ENCODE peak calls at places on chromosomes 3 and 15, in nine cellular contexts. F is neural progenitor cell, K is fibroblast of lung, J is Karpas-422, G is GM23248, B is pancreas, M is AG04450, E is heart left ventricle, L is IMR-90. I is an unnamed sample.

GRCh38 chr3:139935071-139935865 is at the start of gene CLSTN2:
- DNase-seq in F (peak; percentile 92), K (peak; percentile 67), J (peak; percentile 69), G (peak; percentile 66), B (peak; percentile 81), M (no peak), E (peak; percentile 85), L (no peak), I (peak; percentile 87)

GRCh38 chr15:98727115-98728040 is 79.0 kb downstream of the IGF1R start:
- DNase-seq in F (peak; percentile 75), K (peak; percentile 98), J (no peak), G (peak; percentile 98), B (peak; percentile 85), M (peak; percentile 79), E (peak; percentile 93), L (peak; percentile 93), I (peak; percentile 94)

GRCh38 chr15:77002954-77003912 is 8.3 kb downstream of the PSTPIP1 start:
- DNase-seq in F (no peak), K (no peak), J (peak; percentile 93), G (no peak), B (no peak), M (no peak), E (peak; percentile 72), L (no peak), I (peak; percentile 80)

GRCh38 chr3:45055411-45056143 is 29.5 kb downstream of the CLEC3B start:
- DNase-seq in F (peak; percentile 69), K (peak; percentile 91), J (peak; percentile 74), G (peak; percentile 81), B (no peak), M (peak; percentile 85), E (no peak), L (peak; percentile 96), I (no peak)

GRCh38 chr3:177591371-177591770 is 394.1 kb upstream of the TBL1XR1 start:
- DNase-seq in F (no peak), K (no peak), J (no peak), G (peak; percentile 17), B (no peak), M (no peak), E (peak; percentile 35), L (no peak), I (no peak)

GRCh38 chr3:105747056-105747455 is 121.8 kb downstream of the CBLB start:
- DNase-seq in F (no peak), K (peak; percentile 85), J (no peak), G (peak; percentile 86), B (no peak), M (no peak), E (no peak), L (peak; percentile 44), I (no peak)

GRCh38 chr15:94126999-94127398 is 104.4 kb upstream of the MCTP2 start:
- DNase-seq in F (no peak), K (no peak), J (no peak), G (no peak), B (no peak), M (no peak), E (no peak), L (no peak), I (no peak)

GRCh38 chr15:81491414-81492101 is 117.5 kb upstream of the TMC3 start:
- DNase-seq in F (no peak), K (peak; percentile 54), J (no peak), G (peak; percentile 72), B (no peak), M (no peak), E (no peak), L (peak; percentile 41), I (no peak)

GRCh38 chr3:176514297-176514696 is 683.0 kb downstream of the TBL1XR1 start:
- DNase-seq in F (peak; percentile 84), K (peak; percentile 34), J (peak; percentile 82), G (peak; percentile 47), B (no peak), M (no peak), E (no peak), L (peak; percentile 42), I (no peak)

GRCh38 chr3:125602752-125603649 is 7.7 kb upstream of the OSBPL11 start:
- DNase-seq in F (peak; percentile 33), K (peak; percentile 86), J (no peak), G (peak; percentile 84), B (no peak), M (no peak), E (no peak), L (peak; percentile 24), I (no peak)

GRCh38 chr15:85603160-85603559 is 191.6 kb downstream of the KLHL25 start:
- DNase-seq in F (no peak), K (no peak), J (no peak), G (no peak), B (no peak), M (no peak), E (no peak), L (no peak), I (no peak)

GRCh38 chr3:168249048-168249538 is 153.4 kb upstream of the GOLIM4 start:
- DNase-seq in F (no peak), K (peak; percentile 29), J (no peak), G (peak; percentile 18), B (no peak), M (no peak), E (no peak), L (peak; percentile 17), I (no peak)

GRCh38 chr3:190293621-190294020 is 28.6 kb downstream of the CLDN1 start:
- DNase-seq in F (peak; percentile 45), K (no peak), J (no peak), G (no peak), B (no peak), M (no peak), E (no peak), L (no peak), I (no peak)
- H3K4me3 ChIP-seq in F (no peak overlapping the region), K (no peak overlapping the region), J (no peak overlapping the region), G (no peak overlapping the region), B (no peak overlapping the region), M (no peak overlapping the region), E (no peak overlapping the region), L (no peak overlapping the region), I (no peak overlapping the region)

GRCh38 chr3:170799009-170799408 is 71.0 kb downstream of the RPL22L1 start:
- DNase-seq in F (no peak), K (no peak), J (no peak), G (no peak), B (no peak), M (no peak), E (no peak), L (no peak), I (no peak)

GRCh38 chr3:170801597-170801996 is 68.4 kb downstream of the RPL22L1 start:
- DNase-seq in F (no peak), K (no peak), J (peak; percentile 32), G (no peak), B (no peak), M (no peak), E (no peak), L (no peak), I (no peak)

GRCh38 chr3:170804095-170804494 is 65.9 kb downstream of the RPL22L1 start:
- DNase-seq in F (no peak), K (no peak), J (no peak), G (no peak), B (no peak), M (no peak), E (no peak), L (peak; percentile 28), I (no peak)

GRCh38 chr3:170806141-170806540 is 63.9 kb downstream of the RPL22L1 start:
- DNase-seq in F (no peak), K (no peak), J (peak; percentile 31), G (no peak), B (no peak), M (no peak), E (no peak), L (no peak), I (no peak)

DNA sequence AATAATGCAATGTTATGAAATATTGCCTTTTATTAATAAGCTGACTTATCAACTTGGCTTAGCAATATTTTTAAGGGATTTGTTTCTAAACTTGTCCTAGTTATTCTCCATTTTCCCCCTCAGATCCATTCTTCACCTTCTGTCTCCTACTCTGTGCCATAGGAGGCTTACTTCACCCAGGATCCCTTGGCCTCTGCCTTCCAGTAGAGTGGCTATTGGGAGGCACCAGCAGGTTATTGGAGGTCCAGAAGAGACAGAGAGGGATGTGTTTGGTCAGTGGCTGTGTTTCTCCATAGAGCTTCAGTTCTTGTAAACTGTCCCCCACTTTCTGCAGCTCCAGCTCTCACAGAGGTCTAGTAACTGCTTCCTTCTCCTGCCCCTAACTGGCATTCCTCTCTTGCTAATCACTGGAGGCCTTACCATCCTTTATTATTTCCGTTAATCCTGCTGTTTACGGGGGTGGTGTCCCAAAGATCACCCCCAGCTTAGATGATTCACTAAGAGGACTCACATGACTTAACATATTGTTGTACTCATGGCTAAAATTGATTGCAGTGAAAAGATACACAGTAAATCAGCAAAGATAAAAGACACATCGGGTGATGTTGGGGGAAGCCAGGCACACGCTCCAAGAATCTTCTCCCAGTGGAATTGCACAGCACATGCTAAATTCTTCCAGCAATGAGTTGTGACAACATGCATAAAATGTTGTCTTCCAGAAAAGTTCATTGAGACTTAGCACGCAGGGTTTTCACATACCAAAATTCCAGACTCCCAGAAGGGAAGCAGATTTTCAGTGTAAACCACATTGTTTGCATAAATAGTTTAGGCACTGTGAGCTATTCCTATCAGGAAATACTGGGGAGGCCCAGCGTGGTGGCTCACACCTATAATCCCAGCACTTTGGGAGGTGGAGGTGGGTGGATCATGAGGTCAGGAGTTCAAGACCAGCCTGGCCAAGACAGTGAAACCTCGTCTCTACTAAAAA is 67.5 kb downstream of the RPL22L1 start:
- DNase-seq in F (no peak), K (peak; percentile 95), J (peak; percentile 7), G (peak; percentile 95), B (no peak), M (peak; percentile 95), E (no peak), L (peak; percentile 99), I (no peak)
- H3K27ac ChIP-seq in F (no peak overlapping the region), K (peak overlapping the region; percentile 83), J (no peak overlapping the region), G (peak overlapping the region; percentile 79), B (no peak overlapping the region), M (peak overlapping the region; percentile 91), E (no peak overlapping the region), L (peak overlapping the region; percentile 97), I (peak overlapping the region; percentile 30)

DNA sequence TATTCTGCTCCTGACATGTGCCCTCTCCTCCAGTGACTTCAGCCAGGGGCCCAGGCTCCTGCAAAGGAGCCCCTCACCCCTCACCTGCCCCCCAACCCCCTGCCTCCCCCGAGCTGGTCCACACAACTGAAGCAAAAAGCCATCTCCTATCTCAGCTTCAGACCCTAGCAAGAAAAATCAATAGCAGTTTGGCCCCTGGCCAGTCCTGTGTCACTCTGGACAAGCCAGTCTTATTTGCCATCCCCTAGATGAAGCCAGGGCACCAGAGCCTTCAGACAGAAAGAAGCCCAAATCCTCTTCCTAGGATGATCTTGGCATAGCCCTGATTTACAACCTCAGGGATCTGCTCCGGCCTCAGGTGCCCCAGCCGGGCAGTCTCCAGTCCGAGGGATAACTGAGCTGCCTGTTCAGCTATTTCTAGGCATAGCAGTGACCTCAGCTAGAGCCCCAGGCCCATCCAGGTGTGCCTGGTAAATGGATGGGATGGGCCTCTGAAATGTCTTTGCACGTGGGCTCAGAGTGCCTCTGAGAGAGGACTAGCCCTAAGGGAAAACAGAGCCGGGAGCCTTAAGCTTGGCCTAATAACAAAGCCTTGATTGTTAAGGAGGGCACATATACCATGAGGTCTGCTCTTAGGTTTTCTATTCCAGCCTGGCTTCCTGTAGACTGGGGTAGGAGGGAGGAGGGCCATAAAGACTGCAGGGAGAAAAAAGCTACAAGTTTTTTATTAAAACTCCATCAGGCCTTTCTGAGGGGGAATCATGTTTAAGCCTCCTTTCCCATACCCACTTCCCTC is 242.0 kb downstream of the SHQ1 start:
- DNase-seq in F (no peak), K (no peak), J (no peak), G (no peak), B (no peak), M (no peak), E (no peak), L (no peak), I (no peak)
- H3K9me3 ChIP-seq in F (no peaks in the 10 kb centered on the region), K (no peaks in the 10 kb centered on the region), J (no peaks in the 10 kb centered on the region), G (no peaks in the 10 kb centered on the region), B (no peaks in the 10 kb centered on the region), M (no peaks in the 10 kb centered on the region), E (no peaks in the 10 kb centered on the region), L (no peaks in the 10 kb centered on the region), I (no peaks in the 10 kb centered on the region)

GRCh38 chr15:40104296-40104864 is 4.3 kb downstream of the BMF start:
- DNase-seq in F (no peak), K (no peak), J (no peak), G (no peak), B (no peak), M (no peak), E (no peak), L (no peak), I (no peak)
- H3K4me3 ChIP-seq in F (no peak overlapping the region), K (no peak overlapping the region), J (no peak overlapping the region), G (no peak overlapping the region), B (no peak overlapping the region), M (no peak overlapping the region), E (no peak overlapping the region), L (no peak overlapping the region), I (no peak overlapping the region)

I was measured in right cardiac atrium.